ENCODE peak calls at places on chromosome 7, in ten cellular contexts. N, T, H, A, B, F, L, I, Q and U are unnamed samples.

GRCh38 chr7:120089968-120090367 is 183.0 kb upstream of the KCND2 start:
- DNase-seq in Q (no peak), I (no peak), N (no peak), A (no peak), B (peak), H (no peak), L (peak), F (peak), T (no peak), U (no peak)

GRCh38 chr7:158524749-158525635 is 62.6 kb downstream of the PTPRN2 start:
- DNase-seq in I (no peak), A (no peak), L (no peak), N (no peak), H (no peak), T (no peak), Q (no peak), B (no peak), F (no peak), U (no peak)

GRCh38 chr7:83947260-83947659 is 247.3 kb downstream of the SEMA3A start:
- DNase-seq in N (no peak), T (no peak), L (peak), F (peak), A (no peak), I (no peak), Q (no peak), B (no peak), H (no peak), U (no peak)

GRCh38 chr7:50268223-50268622 is 36.3 kb upstream of the IKZF1 start:
- DNase-seq in N (no peak), A (no peak), T (no peak), Q (no peak), I (peak), L (no peak), H (no peak), B (no peak), F (no peak), U (no peak)

GRCh38 chr7:131365876-131366275 is 38.2 kb downstream of the MKLN1 start:
- DNase-seq in N (peak), T (no peak), L (no peak), I (no peak), A (peak), H (no peak), B (no peak), Q (no peak), F (no peak), U (no peak)

GRCh38 chr7:109986701-109987100 is 1104.2 kb upstream of the LRRN3 start:
- DNase-seq in I (no peak), A (no peak), B (no peak), L (no peak), T (no peak), Q (peak), F (no peak), H (no peak), N (no peak), U (no peak)

GRCh38 chr7:13880789-13881188 is 108.7 kb downstream of the ETV1 start:
- DNase-seq in Q (no peak), F (peak), A (peak), I (no peak), N (peak), H (peak), B (peak), L (no peak), T (no peak), U (no peak)

GRCh38 chr7:158828343-158829020 is 827 bp downstream of the ESYT2 start:
- DNase-seq in I (peak), H (peak), Q (no peak), T (peak), N (peak), B (no peak), A (no peak), L (peak), F (no peak), U (no peak)

GRCh38 chr7:68074242-68074641 is 1077.6 kb downstream of the TYW1 start:
- DNase-seq in F (peak), L (no peak), Q (no peak), I (no peak), N (no peak), H (no peak), T (no peak), B (no peak), A (no peak), U (no peak)

GRCh38 chr7:25963733-25964132 is 188.3 kb upstream of the NFE2L3 start:
- DNase-seq in A (no peak), H (no peak), I (no peak), Q (no peak), B (no peak), L (no peak), F (no peak), N (no peak), T (no peak), U (no peak)

GRCh38 chr7:13948019-13948781 is 41.3 kb downstream of the ETV1 start:
- DNase-seq in N (no peak), B (no peak), A (no peak), Q (no peak), L (no peak), F (no peak), T (no peak), I (no peak), H (no peak), U (no peak)

GRCh38 chr7:82156168-82156567 is 287.4 kb downstream of the CACNA2D1 start:
- DNase-seq in N (no peak), L (peak), Q (no peak), T (no peak), I (no peak), B (no peak), F (no peak), H (no peak), A (no peak), U (no peak)

GRCh38 chr7:36214608-36215016 is 61.6 kb downstream of the EEPD1 start:
- DNase-seq in A (no peak), H (no peak), B (no peak), I (no peak), Q (peak), N (no peak), L (no peak), T (no peak), F (no peak), U (no peak)

GRCh38 chr7:66507764-66508296 is 120.9 kb upstream of the KCTD7 start:
- DNase-seq in L (no peak), N (peak), A (no peak), I (no peak), T (no peak), B (no peak), H (no peak), F (no peak), Q (no peak), U (no peak)